ENCODE peak calls at places on chromosomes 4 and X, in eight cellular contexts. One of them, this sample, is unnamed.

GRCh38 chr4:179415016-179415841 is 1973.0 kb upstream of the AGA start:
- DNase-seq in AG08395: no peak
- DNase-seq in B cell: no peak
- DNase-seq in left ventricle myocardium inferior: no peak
- DNase-seq in T-helper 17 cell: no peak
- DNase-seq in EL: no peak
- DNase-seq in epithelial cell of prostate: no peak
- DNase-seq in EH: no peak
- DNase-seq in this sample: no peak

GRCh38 chr4:5365071-5366008 is 314.1 kb downstream of the STK32B start:
- DNase-seq in AG08395: peak
- DNase-seq in B cell: no peak
- DNase-seq in left ventricle myocardium inferior: no peak
- DNase-seq in T-helper 17 cell: no peak
- DNase-seq in EL: peak
- DNase-seq in epithelial cell of prostate: peak
- DNase-seq in EH: peak
- DNase-seq in this sample: peak

GRCh38 chr4:99790796-99791617 is 25.6 kb upstream of the DAPP1 start:
- DNase-seq in AG08395: no peak
- DNase-seq in B cell: no peak
- DNase-seq in left ventricle myocardium inferior: no peak
- DNase-seq in T-helper 17 cell: no peak
- DNase-seq in EL: no peak
- DNase-seq in epithelial cell of prostate: peak
- DNase-seq in EH: peak
- DNase-seq in this sample: no peak

GRCh38 chr4:46445689-46446339 is 55.9 kb upstream of the GABRA2 start:
- DNase-seq in AG08395: no peak
- DNase-seq in B cell: no peak
- DNase-seq in left ventricle myocardium inferior: no peak
- DNase-seq in T-helper 17 cell: no peak
- DNase-seq in EL: no peak
- DNase-seq in epithelial cell of prostate: no peak
- DNase-seq in EH: no peak
- DNase-seq in this sample: no peak

GRCh38 chrX:81241753-81242152 is 39.9 kb downstream of the SH3BGRL start:
- DNase-seq in AG08395: no peak
- DNase-seq in B cell: no peak
- DNase-seq in left ventricle myocardium inferior: no peak
- DNase-seq in T-helper 17 cell: no peak
- DNase-seq in EL: no peak
- DNase-seq in epithelial cell of prostate: no peak
- DNase-seq in EH: no peak
- DNase-seq in this sample: no peak

GRCh38 chr4:83282049-83282535 is 2.5 kb downstream of the COQ2 start:
- DNase-seq in AG08395: peak
- DNase-seq in B cell: peak
- DNase-seq in left ventricle myocardium inferior: no peak
- DNase-seq in T-helper 17 cell: no peak
- DNase-seq in EL: peak
- DNase-seq in epithelial cell of prostate: no peak
- DNase-seq in EH: peak
- DNase-seq in this sample: peak

GRCh38 chrX:109848451-109849050 is 115.5 kb upstream of the ACSL4 start:
- DNase-seq in AG08395: no peak
- DNase-seq in B cell: no peak
- DNase-seq in left ventricle myocardium inferior: no peak
- DNase-seq in T-helper 17 cell: no peak
- DNase-seq in EL: no peak
- DNase-seq in epithelial cell of prostate: no peak
- DNase-seq in EH: peak
- DNase-seq in this sample: no peak

GRCh38 chrX:13487731-13488505 is 81.5 kb upstream of the EGFL6 start:
- DNase-seq in AG08395: peak
- DNase-seq in B cell: peak
- DNase-seq in left ventricle myocardium inferior: no peak
- DNase-seq in T-helper 17 cell: no peak
- DNase-seq in EL: peak
- DNase-seq in epithelial cell of prostate: peak
- DNase-seq in EH: peak
- DNase-seq in this sample: peak

GRCh38 chr4:7342581-7343352 is 92.0 kb downstream of the PSAPL1 start:
- DNase-seq in AG08395: no peak
- DNase-seq in B cell: no peak
- DNase-seq in left ventricle myocardium inferior: peak
- DNase-seq in T-helper 17 cell: no peak
- DNase-seq in EL: no peak
- DNase-seq in epithelial cell of prostate: no peak
- DNase-seq in EH: no peak
- DNase-seq in this sample: no peak